ENCODE peak calls at places on chromosomes 5 and 9, in five cellular contexts. One of them, this sample, is unnamed.
A peak's percentile ranks its signal among the peaks of the same experiment; 100 is the strongest.

GRCh38 chr9:38026840-38027527 is 42.0 kb downstream of the SHB start:
- DNase-seq in fibroblast of lung: no peak
- DNase-seq in stimulated activated CD4-positive, alpha-beta T cell treated with anti-CD3 and anti-CD28 coated beads, Interleukin-15, amount 100 ng/mL, for 1 hour: no peak
- DNase-seq in WTC11: no peak
- DNase-seq in NCI-H774: peak; percentile 46
- DNase-seq in this sample: no peak

GRCh38 chr9:84975926-84976325 is 306.4 kb downstream of the NTRK2 start:
- DNase-seq in fibroblast of lung: no peak
- DNase-seq in stimulated activated CD4-positive, alpha-beta T cell treated with anti-CD3 and anti-CD28 coated beads, Interleukin-15, amount 100 ng/mL, for 1 hour: no peak
- DNase-seq in WTC11: no peak
- DNase-seq in NCI-H774: no peak
- DNase-seq in this sample: no peak

GRCh38 chr5:168852329-168852728 is 273.2 kb upstream of the PANK3 start:
- DNase-seq in fibroblast of lung: no peak
- DNase-seq in stimulated activated CD4-positive, alpha-beta T cell treated with anti-CD3 and anti-CD28 coated beads, Interleukin-15, amount 100 ng/mL, for 1 hour: no peak
- DNase-seq in WTC11: no peak
- DNase-seq in NCI-H774: no peak
- DNase-seq in this sample: no peak

GRCh38 chr5:53335115-53335514 is 145.3 kb upstream of the FST start:
- DNase-seq in fibroblast of lung: no peak
- DNase-seq in stimulated activated CD4-positive, alpha-beta T cell treated with anti-CD3 and anti-CD28 coated beads, Interleukin-15, amount 100 ng/mL, for 1 hour: no peak
- DNase-seq in WTC11: no peak
- DNase-seq in NCI-H774: no peak
- DNase-seq in this sample: no peak

GRCh38 chr5:127176769-127177168 is 103.5 kb upstream of the C5orf63 start:
- DNase-seq in fibroblast of lung: no peak
- DNase-seq in stimulated activated CD4-positive, alpha-beta T cell treated with anti-CD3 and anti-CD28 coated beads, Interleukin-15, amount 100 ng/mL, for 1 hour: no peak
- DNase-seq in WTC11: no peak
- DNase-seq in NCI-H774: no peak
- DNase-seq in this sample: no peak

GRCh38 chr5:98397081-98397480 is 376.4 kb upstream of the RGMB start:
- DNase-seq in fibroblast of lung: peak; percentile 26
- DNase-seq in stimulated activated CD4-positive, alpha-beta T cell treated with anti-CD3 and anti-CD28 coated beads, Interleukin-15, amount 100 ng/mL, for 1 hour: no peak
- DNase-seq in WTC11: no peak
- DNase-seq in NCI-H774: no peak
- DNase-seq in this sample: no peak

GRCh38 chr5:38462972-38463633 is 93.3 kb downstream of the LIFR start:
- DNase-seq in fibroblast of lung: peak; percentile 47
- DNase-seq in stimulated activated CD4-positive, alpha-beta T cell treated with anti-CD3 and anti-CD28 coated beads, Interleukin-15, amount 100 ng/mL, for 1 hour: no peak
- DNase-seq in WTC11: no peak
- DNase-seq in NCI-H774: no peak
- DNase-seq in this sample: no peak

GRCh38 chr9:134283111-134283515 is 43.1 kb upstream of the RXRA start:
- DNase-seq in fibroblast of lung: peak; percentile 85
- DNase-seq in stimulated activated CD4-positive, alpha-beta T cell treated with anti-CD3 and anti-CD28 coated beads, Interleukin-15, amount 100 ng/mL, for 1 hour: no peak
- DNase-seq in WTC11: no peak
- DNase-seq in NCI-H774: no peak
- DNase-seq in this sample: peak; percentile 79

GRCh38 chr5:17294639-17295311 is 77.3 kb downstream of the BASP1 start:
- DNase-seq in fibroblast of lung: no peak
- DNase-seq in stimulated activated CD4-positive, alpha-beta T cell treated with anti-CD3 and anti-CD28 coated beads, Interleukin-15, amount 100 ng/mL, for 1 hour: no peak
- DNase-seq in WTC11: no peak
- DNase-seq in NCI-H774: no peak
- DNase-seq in this sample: no peak

GRCh38 chr9:134011401-134011800 is 13.9 kb upstream of the BRD3OS start:
- DNase-seq in fibroblast of lung: no peak
- DNase-seq in stimulated activated CD4-positive, alpha-beta T cell treated with anti-CD3 and anti-CD28 coated beads, Interleukin-15, amount 100 ng/mL, for 1 hour: no peak
- DNase-seq in WTC11: no peak
- DNase-seq in NCI-H774: no peak
- DNase-seq in this sample: no peak

GRCh38 chr5:14710313-14710994 is 45.9 kb downstream of the OTULIN start:
- DNase-seq in fibroblast of lung: no peak
- DNase-seq in stimulated activated CD4-positive, alpha-beta T cell treated with anti-CD3 and anti-CD28 coated beads, Interleukin-15, amount 100 ng/mL, for 1 hour: no peak
- DNase-seq in WTC11: no peak
- DNase-seq in NCI-H774: no peak
- DNase-seq in this sample: no peak

GRCh38 chr5:17151686-17152085 is 65.7 kb upstream of the BASP1 start:
- DNase-seq in fibroblast of lung: no peak
- DNase-seq in stimulated activated CD4-positive, alpha-beta T cell treated with anti-CD3 and anti-CD28 coated beads, Interleukin-15, amount 100 ng/mL, for 1 hour: no peak
- DNase-seq in WTC11: peak; percentile 47
- DNase-seq in NCI-H774: no peak
- DNase-seq in this sample: no peak

GRCh38 chr5:5719292-5719691 is 296.8 kb downstream of the ICE1 start:
- DNase-seq in fibroblast of lung: no peak
- DNase-seq in stimulated activated CD4-positive, alpha-beta T cell treated with anti-CD3 and anti-CD28 coated beads, Interleukin-15, amount 100 ng/mL, for 1 hour: no peak
- DNase-seq in WTC11: no peak
- DNase-seq in NCI-H774: no peak
- DNase-seq in this sample: no peak

GRCh38 chr9:127067603-127068220 is 54.7 kb downstream of the ANGPTL2 start:
- DNase-seq in fibroblast of lung: no peak
- DNase-seq in stimulated activated CD4-positive, alpha-beta T cell treated with anti-CD3 and anti-CD28 coated beads, Interleukin-15, amount 100 ng/mL, for 1 hour: no peak
- DNase-seq in WTC11: no peak
- DNase-seq in NCI-H774: no peak
- DNase-seq in this sample: no peak

GRCh38 chr5:65646938-65647337 is 22.1 kb downstream of the SHLD3 start:
- DNase-seq in fibroblast of lung: no peak
- DNase-seq in stimulated activated CD4-positive, alpha-beta T cell treated with anti-CD3 and anti-CD28 coated beads, Interleukin-15, amount 100 ng/mL, for 1 hour: no peak
- DNase-seq in WTC11: no peak
- DNase-seq in NCI-H774: no peak
- DNase-seq in this sample: no peak

GRCh38 chr5:167970002-167970401 is 321.4 kb upstream of the WWC1 start:
- DNase-seq in fibroblast of lung: peak; percentile 27
- DNase-seq in stimulated activated CD4-positive, alpha-beta T cell treated with anti-CD3 and anti-CD28 coated beads, Interleukin-15, amount 100 ng/mL, for 1 hour: no peak
- DNase-seq in WTC11: no peak
- DNase-seq in NCI-H774: no peak
- DNase-seq in this sample: no peak

GRCh38 chr5:72224946-72225427 is 95.1 kb downstream of the MRPS27 start:
- DNase-seq in fibroblast of lung: no peak
- DNase-seq in stimulated activated CD4-positive, alpha-beta T cell treated with anti-CD3 and anti-CD28 coated beads, Interleukin-15, amount 100 ng/mL, for 1 hour: no peak
- DNase-seq in WTC11: no peak
- DNase-seq in NCI-H774: no peak
- DNase-seq in this sample: no peak

GRCh38 chr9:85040806-85041575 is 371.5 kb downstream of the NTRK2 start:
- DNase-seq in fibroblast of lung: no peak
- DNase-seq in stimulated activated CD4-positive, alpha-beta T cell treated with anti-CD3 and anti-CD28 coated beads, Interleukin-15, amount 100 ng/mL, for 1 hour: no peak
- DNase-seq in WTC11: no peak
- DNase-seq in NCI-H774: no peak
- DNase-seq in this sample: no peak

GRCh38 chr5:54146906-54147305 is 163.5 kb downstream of the ARL15 start:
- DNase-seq in fibroblast of lung: no peak
- DNase-seq in stimulated activated CD4-positive, alpha-beta T cell treated with anti-CD3 and anti-CD28 coated beads, Interleukin-15, amount 100 ng/mL, for 1 hour: no peak
- DNase-seq in WTC11: no peak
- DNase-seq in NCI-H774: no peak
- DNase-seq in this sample: no peak

GRCh38 chr9:124351672-124352468 is 63.4 kb downstream of the PSMB7 start:
- DNase-seq in fibroblast of lung: no peak
- DNase-seq in stimulated activated CD4-positive, alpha-beta T cell treated with anti-CD3 and anti-CD28 coated beads, Interleukin-15, amount 100 ng/mL, for 1 hour: no peak
- DNase-seq in WTC11: peak; percentile 7
- DNase-seq in NCI-H774: no peak
- DNase-seq in this sample: no peak

GRCh38 chr5:106113922-106114321 is 1556.8 kb downstream of the EFNA5 start:
- DNase-seq in fibroblast of lung: no peak
- DNase-seq in stimulated activated CD4-positive, alpha-beta T cell treated with anti-CD3 and anti-CD28 coated beads, Interleukin-15, amount 100 ng/mL, for 1 hour: no peak
- DNase-seq in WTC11: no peak
- DNase-seq in NCI-H774: no peak
- DNase-seq in this sample: no peak

GRCh38 chr9:98521141-98521540 is 187.6 kb downstream of the GABBR2 start:
- DNase-seq in fibroblast of lung: peak; percentile 62
- DNase-seq in stimulated activated CD4-positive, alpha-beta T cell treated with anti-CD3 and anti-CD28 coated beads, Interleukin-15, amount 100 ng/mL, for 1 hour: no peak
- DNase-seq in WTC11: no peak
- DNase-seq in NCI-H774: no peak
- DNase-seq in this sample: no peak

GRCh38 chr9:132769895-132770774 is 99.9 kb downstream of the GTF3C4 start:
- DNase-seq in fibroblast of lung: peak; percentile 69
- DNase-seq in stimulated activated CD4-positive, alpha-beta T cell treated with anti-CD3 and anti-CD28 coated beads, Interleukin-15, amount 100 ng/mL, for 1 hour: peak; percentile 56
- DNase-seq in WTC11: peak; percentile 74
- DNase-seq in NCI-H774: peak; percentile 33
- DNase-seq in this sample: no peak

GRCh38 chr5:109945097-109945678 is 255.5 kb downstream of the MAN2A1 start:
- DNase-seq in fibroblast of lung: no peak
- DNase-seq in stimulated activated CD4-positive, alpha-beta T cell treated with anti-CD3 and anti-CD28 coated beads, Interleukin-15, amount 100 ng/mL, for 1 hour: no peak
- DNase-seq in WTC11: no peak
- DNase-seq in NCI-H774: no peak
- DNase-seq in this sample: no peak

GRCh38 chr9:84277646-84278045 is 62.9 kb downstream of the SLC28A3 start:
- DNase-seq in fibroblast of lung: no peak
- DNase-seq in stimulated activated CD4-positive, alpha-beta T cell treated with anti-CD3 and anti-CD28 coated beads, Interleukin-15, amount 100 ng/mL, for 1 hour: no peak
- DNase-seq in WTC11: no peak
- DNase-seq in NCI-H774: no peak
- DNase-seq in this sample: no peak

GRCh38 chr5:59107692-59108091 is 524.8 kb downstream of the RAB3C start:
- DNase-seq in fibroblast of lung: peak; percentile 69
- DNase-seq in stimulated activated CD4-positive, alpha-beta T cell treated with anti-CD3 and anti-CD28 coated beads, Interleukin-15, amount 100 ng/mL, for 1 hour: no peak
- DNase-seq in WTC11: no peak
- DNase-seq in NCI-H774: no peak
- DNase-seq in this sample: peak; percentile 1